ENCODE peak calls at places on chromosomes 5 and 9, in seven cellular contexts. A is NT2/D1, H is K562, D is H1, T is SK-N-SH, P is HepG2, U is HCT116. Q is an unnamed sample. For H3K4me1, the result is how much of the 10 kb centered on the place peaks cover.

GRCh38 chr5:113230711-113231652 is 203.8 kb downstream of the TSSK1B start:
- DNase-seq in A (no peak), H (no peak), D (peak), T (no peak), P (no peak), U (no peak), Q (no peak)

GRCh38 chr9:34010979-34011378 is 37.7 kb downstream of the UBAP2 start:
- DNase-seq in A (no peak), H (no peak), D (no peak), T (peak), P (peak), U (peak), Q (no peak)

GRCh38 chr9:14238518-14238917 is 75.4 kb downstream of the NFIB start:
- DNase-seq in A (peak), H (no peak), D (no peak), T (no peak), P (peak), U (no peak), Q (no peak)

GRCh38 chr9:110152704-110153374 is 55.1 kb downstream of the C9orf152 start:
- DNase-seq in A (peak), H (peak), D (peak), T (peak), P (peak), U (peak), Q (no peak)

GRCh38 chr9:69391946-69392345 is 66.9 kb downstream of the ENTREP1 start:
- DNase-seq in A (no peak), H (no peak), D (no peak), T (no peak), P (no peak), U (no peak), Q (no peak)

GRCh38 chr5:39717186-39717897 is 292.6 kb upstream of the DAB2 start:
- DNase-seq in A (no peak), H (no peak), D (no peak), T (no peak), P (no peak), U (no peak), Q (no peak)

GRCh38 chr9:34568133-34568532 is 21.4 kb downstream of the CNTFR start:
- DNase-seq in A (no peak), H (no peak), D (no peak), T (no peak), P (no peak), U (no peak), Q (no peak)

GRCh38 chr9:122807271-122807900 is 7.5 kb downstream of the OR1K1 start:
- DNase-seq in A (no peak), H (no peak), D (no peak), T (no peak), P (no peak), U (no peak), Q (no peak)

GRCh38 chr5:177471610-177472356 is 1.7 kb downstream of the DBN1 start:
- DNase-seq in A (no peak), H (no peak), D (no peak), T (peak), P (no peak), U (no peak), Q (no peak)
- H3K4me1 ChIP-seq in A (half or more), H (half or more), D (under half), T (under half), P (under half), U (half or more), Q (under half)

GRCh38 chr9:133028221-133028620 is 2.6 kb upstream of the GTF3C5 start:
- DNase-seq in A (no peak), H (no peak), D (no peak), T (no peak), P (no peak), U (no peak), Q (no peak)

GRCh38 chr9:133027134-133027533 is 3.7 kb upstream of the GTF3C5 start:
- DNase-seq in A (no peak), H (no peak), D (no peak), T (no peak), P (no peak), U (no peak), Q (no peak)

GRCh38 chr9:133023117-133023890 is 7.5 kb upstream of the GTF3C5 start:
- DNase-seq in A (no peak), H (no peak), D (peak), T (no peak), P (no peak), U (no peak), Q (peak)
- TF ChIP-seq YY1 in A (no peak), H (no peak), D (no peak), T (no peak), P (no peak), U (no peak), Q (no peak)

DNA sequence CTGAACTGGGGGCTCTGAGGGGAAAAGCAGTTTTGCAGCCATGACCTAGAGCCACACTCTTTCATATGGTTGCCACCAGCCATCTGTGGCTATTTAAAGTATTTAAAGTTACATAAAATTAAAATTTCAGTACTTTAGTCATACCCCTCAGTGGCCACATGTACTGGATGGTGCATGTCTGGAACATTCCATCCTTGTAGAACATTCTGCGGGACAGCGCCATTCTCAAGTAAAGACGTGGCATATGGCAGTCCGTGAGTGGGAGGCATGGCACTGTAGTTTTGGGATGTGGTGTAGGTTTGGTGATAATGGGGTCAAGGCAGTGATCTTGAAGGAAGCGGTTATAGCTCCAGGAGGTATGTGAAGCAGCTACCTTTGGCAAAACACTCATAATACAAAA is 61.4 kb upstream of the NFIL3 start:
- DNase-seq in A (no peak), H (no peak), D (no peak), T (no peak), P (no peak), U (no peak), Q (no peak)
- H3K4me1 ChIP-seq in A (under half), H (under half), D (under half), T (under half), P (under half), U (under half), Q (under half)

DNA sequence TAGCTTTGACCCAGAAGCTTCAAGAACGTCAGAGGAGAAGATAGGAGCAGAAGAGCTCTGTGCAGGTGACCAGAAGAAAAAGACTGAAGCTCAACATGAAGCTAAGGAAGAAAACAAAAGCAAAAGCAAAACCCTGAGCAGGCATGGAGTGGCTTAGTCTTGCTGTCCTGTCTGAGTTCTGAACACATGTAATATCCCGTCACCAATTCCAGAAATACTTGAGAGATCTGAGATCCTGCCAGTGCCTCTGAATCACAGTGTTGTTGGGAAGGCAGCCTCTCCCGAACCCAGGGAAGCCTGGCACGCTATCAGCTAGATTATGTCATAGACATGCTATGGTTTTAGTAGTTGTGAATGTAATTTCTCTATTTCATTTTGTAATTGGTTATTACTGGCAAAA is 235.7 kb downstream of the ICE1 start:
- DNase-seq in A (no peak), H (no peak), D (no peak), T (no peak), P (no peak), U (no peak), Q (peak)
- TF ChIP-seq YY1 in A (no peak), H (no peak), D (no peak), T (no peak), P (no peak), U (no peak), Q (no peak)

DNA sequence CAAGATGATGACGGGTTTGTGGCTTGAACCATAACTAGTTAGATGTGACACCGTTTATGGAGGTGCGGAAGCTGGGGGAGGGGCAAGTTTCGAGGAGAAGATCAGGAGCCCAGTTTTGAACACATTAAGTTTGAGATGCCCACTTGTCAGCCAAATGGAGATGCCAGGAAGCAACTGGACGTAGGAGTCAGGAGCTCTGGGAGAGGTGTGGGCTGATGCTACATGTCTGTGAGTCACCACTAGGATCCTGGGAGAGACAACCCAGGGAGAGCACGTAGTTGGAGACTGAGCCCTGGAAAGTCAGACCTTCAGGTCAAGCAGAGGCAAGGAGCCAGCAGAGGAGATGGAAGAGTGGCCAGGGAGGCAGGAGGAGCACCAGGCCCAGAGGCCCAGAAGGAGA is 48.8 kb upstream of the SLC25A51 start:
- DNase-seq in A (no peak), H (no peak), D (no peak), T (no peak), P (no peak), U (no peak), Q (no peak)
- H3K4me1 ChIP-seq in A (under half), H (under half), D (under half), T (under half), P (under half), U (half or more), Q (under half)